ENCODE peak calls at places on chromosomes 11 and 22, in five cellular contexts. I is stomach, E is spleen, M is cardiac muscle cell, T is uterus. B is an unnamed sample.

GRCh38 chr11:33893711-33894401 is 2.0 kb upstream of the LMO2 start:
- DNase-seq in T (no peak), I (no peak), M (no peak), E (peak; percentile 85), B (peak; percentile 8)

GRCh38 chr22:17407643-17408042 is 38.4 kb downstream of the CECR2 start:
- DNase-seq in M (no peak), E (no peak), T (no peak), I (no peak), B (peak; percentile 53)

GRCh38 chr22:39871008-39871798 is 22.4 kb downstream of the ENTHD1 start:
- DNase-seq in I (no peak), M (no peak), E (no peak), T (no peak), B (no peak)

GRCh38 chr11:85854212-85854556 is 999 bp upstream of the CCDC83 start:
- DNase-seq in M (no peak), T (no peak), E (no peak), I (no peak), B (no peak)

GRCh38 chr11:58576792-58577440 is 1.3 kb upstream of the LPXN start:
- DNase-seq in T (no peak), M (no peak), E (no peak), I (no peak), B (peak; percentile 69)

GRCh38 chr11:109320595-109320994 is 101.4 kb upstream of the C11orf87 start:
- DNase-seq in E (no peak), M (no peak), T (no peak), I (no peak), B (peak; percentile 41)

GRCh38 chr22:44351685-44352377 is 39.1 kb upstream of the SHISAL1 start:
- DNase-seq in I (no peak), M (peak; percentile 42), T (peak; percentile 80), E (no peak), B (peak; percentile 90)

GRCh38 chr22:42061041-42061440 is 9.6 kb downstream of the NAGA start:
- DNase-seq in E (peak; percentile 38), M (no peak), I (peak; percentile 8), T (no peak), B (no peak)

GRCh38 chr22:33288078-33288477 is 229.9 kb upstream of the SYN3 start:
- DNase-seq in T (no peak), E (no peak), M (no peak), I (no peak), B (no peak)

GRCh38 chr11:119113716-119114115 is 6.6 kb downstream of the C2CD2L start:
- DNase-seq in M (no peak), E (no peak), I (no peak), T (no peak), B (no peak)

GRCh38 chr11:70952171-70952570 is 300.2 kb downstream of the SHANK2 start:
- DNase-seq in I (no peak), E (no peak), T (no peak), M (no peak), B (no peak)

GRCh38 chr22:42069801-42070516 is 653 bp downstream of the NAGA start:
- DNase-seq in E (peak; percentile 32), M (no peak), I (no peak), T (no peak), B (no peak)

GRCh38 chr22:22021160-22021750 is 38.7 kb upstream of the TOP3B start:
- DNase-seq in T (no peak), M (no peak), E (no peak), I (no peak), B (no peak)

GRCh38 chr22:37741312-37741795 is 44.5 kb downstream of the TRIOBP start:
- DNase-seq in T (peak; percentile 97), E (no peak), M (peak; percentile 97), I (peak; percentile 76), B (peak; percentile 99)

GRCh38 chr22:24333301-24333700 is 62.7 kb downstream of the SPECC1L start:
- DNase-seq in T (no peak), M (no peak), E (no peak), I (no peak), B (peak; percentile 56)

GRCh38 chr11:3124821-3125220 is 40.3 kb downstream of the OSBPL5 start:
- DNase-seq in E (peak; percentile 63), I (no peak), T (no peak), M (no peak), B (no peak)

GRCh38 chr11:65496304-65497140 is 2.3 kb upstream of the MALAT1 start:
- DNase-seq in I (no peak), T (no peak), E (no peak), M (no peak), B (peak; percentile 48)

GRCh38 chr11:119134389-119134978 is 13.1 kb downstream of the HINFP start:
- DNase-seq in E (no peak), M (no peak), I (no peak), T (no peak), B (peak; percentile 30)

GRCh38 chr11:1226981-1227550 is 4.2 kb downstream of the MUC5B start:
- DNase-seq in E (peak; percentile 62), I (no peak), M (no peak), T (no peak), B (peak; percentile 34)

GRCh38 chr11:8934735-8935478 is 2.2 kb upstream of the C11orf16 start:
- DNase-seq in E (no peak), M (no peak), T (no peak), I (no peak), B (peak; percentile 72)

GRCh38 chr11:12680246-12680939 is 6.2 kb downstream of the TEAD1 start:
- DNase-seq in T (peak; percentile 81), M (peak; percentile 93), I (peak; percentile 88), E (no peak), B (peak; percentile 96)

GRCh38 chr22:36156515-36157419 is 3.8 kb downstream of the APOL3 start:
- DNase-seq in E (peak; percentile 84), T (peak; percentile 89), M (peak; percentile 35), I (peak; percentile 68), B (peak; percentile 78)

GRCh38 chr11:71201936-71202597 is 50.3 kb downstream of the SHANK2 start:
- DNase-seq in T (no peak), I (no peak), M (no peak), E (peak; percentile 48), B (no peak)

GRCh38 chr22:48772286-48772907 is 1055.3 kb downstream of the BRD1 start:
- DNase-seq in E (no peak), T (no peak), I (no peak), M (no peak), B (no peak)

GRCh38 chr22:16960220-16960883 is 47.7 kb downstream of the GAB4 start:
- DNase-seq in T (no peak), E (no peak), M (no peak), I (no peak), B (no peak)

GRCh38 chr11:128575956-128576340 is 11.4 kb downstream of the ETS1 start:
- DNase-seq in M (no peak), I (no peak), E (no peak), T (no peak), B (peak; percentile 47)

GRCh38 chr22:17476838-17477237 is 86.5 kb upstream of the SLC25A18 start:
- DNase-seq in M (no peak), I (no peak), T (no peak), E (no peak), B (peak; percentile 14)

GRCh38 chr11:111408789-111409727 is 30.0 kb upstream of the POU2AF1 start:
- DNase-seq in M (no peak), E (no peak), T (no peak), I (no peak), B (peak; percentile 71)
- H3K4me3 ChIP-seq in M (no peak overlapping the region), E (no peak overlapping the region), T (no peak overlapping the region), I (no peak overlapping the region), B (no peak overlapping the region)

DNA sequence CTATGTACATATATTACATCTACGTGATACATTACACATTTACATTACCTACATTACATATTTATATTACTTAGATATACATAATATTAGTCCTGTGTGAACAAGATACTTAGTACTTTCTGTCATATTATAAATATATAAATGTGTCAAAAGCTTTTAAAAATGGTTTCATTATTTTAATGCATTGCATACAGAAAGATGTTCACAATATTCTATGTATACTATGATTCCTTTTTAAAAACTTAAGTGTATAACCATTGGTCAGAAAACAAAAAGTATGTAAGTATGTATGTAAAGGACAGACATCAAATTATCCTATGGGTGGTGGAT is 647 bp upstream of the ZW10 start:
- DNase-seq in E (no peak), M (no peak), I (no peak), T (no peak), B (no peak)
- TF ChIP-seq CTCF in E (no peak), M (no peak), I (no peak), T (no peak), B (no peak)

GRCh38 chr22:46560696-46561295 is 23.4 kb upstream of the CELSR1 start:
- DNase-seq in I (no peak), M (no peak), T (no peak), E (peak; percentile 58), B (no peak)

GRCh38 chr22:46567471-46567870 is 30.1 kb upstream of the CELSR1 start:
- DNase-seq in I (no peak), M (no peak), T (no peak), E (no peak), B (no peak)

GRCh38 chr22:46564084-46564714 is 26.8 kb upstream of the CELSR1 start:
- DNase-seq in T (no peak), E (no peak), M (no peak), I (no peak), B (no peak)

GRCh38 chr22:46561435-46561905 is 24.1 kb upstream of the CELSR1 start:
- DNase-seq in M (peak; percentile 63), T (no peak), I (no peak), E (peak; percentile 47), B (peak; percentile 42)

DNA sequence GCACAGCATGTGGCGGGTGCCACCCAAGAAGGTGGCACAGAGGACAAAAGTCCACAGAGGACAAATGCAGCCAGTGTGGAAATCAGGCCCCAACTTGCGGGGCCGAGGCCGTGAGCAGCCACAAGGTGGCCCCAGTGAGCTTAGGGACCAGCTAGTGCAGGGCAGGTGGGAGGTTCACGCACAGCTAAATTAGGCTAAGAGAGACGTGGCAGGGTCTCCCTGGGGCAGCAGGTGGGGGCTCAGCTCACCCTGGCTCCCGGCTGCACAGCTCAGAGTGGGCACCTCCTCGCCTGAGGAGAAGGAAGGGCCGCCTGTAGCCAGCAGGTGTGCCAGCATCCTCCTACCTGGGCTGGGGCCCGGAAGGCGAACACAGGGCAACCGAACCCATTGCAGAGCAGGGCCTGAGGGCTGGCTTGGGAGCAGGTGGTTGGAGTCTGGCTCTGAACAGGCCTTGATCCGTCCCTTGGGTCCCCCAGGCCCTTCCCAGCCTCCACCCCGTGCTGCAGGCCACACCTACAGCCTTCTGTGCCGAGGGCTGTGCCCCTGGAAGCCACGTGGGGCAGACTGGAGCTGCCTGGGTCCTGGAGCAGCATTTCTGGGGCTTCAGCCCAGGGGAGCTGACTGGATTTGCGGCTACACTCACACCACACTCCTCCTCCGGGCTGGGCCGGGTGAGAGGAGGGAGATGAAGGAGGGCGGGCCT is 26.1 kb upstream of the CELSR1 start:
- DNase-seq in T (peak; percentile 56), I (peak; percentile 88), M (peak; percentile 81), E (peak; percentile 94), B (peak; percentile 67)
- H3K4me3 ChIP-seq in T (no peak overlapping the region), I (peak overlapping the region; percentile 4), M (no peak overlapping the region), E (no peak overlapping the region), B (no peak overlapping the region)

DNA sequence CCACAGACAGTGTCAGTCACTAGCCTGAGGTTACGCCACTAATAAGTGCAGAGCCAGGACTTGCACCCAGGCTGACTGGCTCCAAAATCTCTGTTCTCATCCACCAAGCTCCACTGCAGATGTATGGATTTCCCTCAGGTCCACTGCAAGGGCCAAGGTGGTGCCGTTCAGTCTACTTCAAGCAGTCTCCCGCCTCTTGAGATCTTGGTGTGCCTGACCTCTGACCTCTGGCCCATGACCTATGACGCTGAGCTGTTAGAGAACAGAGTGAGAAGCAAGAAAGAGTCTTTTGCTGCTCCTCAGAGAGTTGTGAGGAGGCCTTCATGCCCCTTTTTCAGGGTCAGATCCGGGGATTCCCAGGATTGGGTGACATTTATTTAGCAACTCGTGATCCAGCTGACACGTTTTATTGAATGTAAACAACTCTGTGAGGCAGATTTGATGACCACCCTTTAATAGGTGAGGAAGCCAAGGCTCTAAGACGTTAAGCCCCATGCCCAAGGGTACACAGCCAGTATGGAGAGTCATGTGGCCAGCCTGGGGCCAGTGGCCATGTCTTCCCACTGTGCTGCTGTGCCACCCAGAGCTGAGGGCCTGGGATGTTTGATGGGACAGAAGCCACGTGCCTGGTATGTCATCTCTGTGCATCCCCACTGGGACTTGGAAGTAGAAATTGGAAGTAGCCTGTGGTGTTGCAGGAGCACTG is 25.2 kb downstream of the DCPS start:
- DNase-seq in M (no peak), T (no peak), E (peak; percentile 51), I (no peak), B (no peak)
- TF ChIP-seq CTCF in M (no peak), T (no peak), E (no peak), I (no peak), B (no peak)

B was measured in choroid plexus epithelial cell.